ENCODE peak calls at places on chromosomes 6 and 20, in nine cellular contexts. N is T-helper 2 cell treated with Interferon-gamma antibody and Interleukin-4, amounts not matched to agents 5 μg/mL and 100 μg/mL, for 36 hours; C is stimulated activated CD4-positive, alpha-beta T cell treated with anti-CD3 and anti-CD28 coated beads, Interleukin-2, amount 100 ng/mL, for 4 hours; R is HT1080; Z is GM06990; O is neuronal stem cell; Y is mucosa of gallbladder; Q is stimulated activated naive B cell treated with anti-CD40 and anti-IgM and Interleukin-4, amounts not matched to agents 10 μg/mL and 1 μg/mL and 100 μg/mL, for 72 hours; K is hypothalamus. S is an unnamed sample.

GRCh38 chr6:4253604-4254211 is 118.3 kb upstream of the ECI2 start:
- DNase-seq in N (no peak), C (no peak), R (peak), Z (no peak), O (no peak), Y (peak), Q (no peak), K (peak), S (no peak)

GRCh38 chr6:36028887-36029324 is 1.3 kb downstream of the MAPK14 start:
- DNase-seq in N (peak), C (peak), R (peak), Z (peak), O (peak), Y (peak), Q (peak), K (peak), S (peak)

GRCh38 chr20:62795023-62795761 is 1.1 kb upstream of the MRGBP start:
- DNase-seq in N (peak), C (peak), R (peak), Z (peak), O (peak), Y (no peak), Q (peak), K (peak), S (peak)

GRCh38 chr20:43949741-43950618 is 35.3 kb downstream of the TOX2 start:
- DNase-seq in N (peak), C (peak), R (peak), Z (peak), O (no peak), Y (peak), Q (no peak), K (no peak), S (peak)

GRCh38 chr20:18790787-18791186 is 22.8 kb upstream of the SCP2D1 start:
- DNase-seq in N (no peak), C (no peak), R (no peak), Z (no peak), O (no peak), Y (no peak), Q (no peak), K (no peak), S (no peak)

GRCh38 chr6:112475083-112475482 is 128.0 kb downstream of the RFPL4B start:
- DNase-seq in N (no peak), C (no peak), R (peak), Z (no peak), O (no peak), Y (no peak), Q (no peak), K (no peak), S (no peak)

GRCh38 chr20:11544029-11544678 is 373.5 kb upstream of the BTBD3 start:
- DNase-seq in N (no peak), C (no peak), R (peak), Z (no peak), O (peak), Y (peak), Q (no peak), K (no peak), S (no peak)

GRCh38 chr20:58706975-58707681 is 14.5 kb downstream of the NPEPL1 start:
- DNase-seq in N (no peak), C (no peak), R (no peak), Z (no peak), O (no peak), Y (peak), Q (no peak), K (no peak), S (no peak)

GRCh38 chr20:41126719-41127118 is 10.6 kb upstream of the PLCG1 start:
- DNase-seq in N (no peak), C (no peak), R (no peak), Z (no peak), O (no peak), Y (no peak), Q (no peak), K (no peak), S (no peak)

GRCh38 chr6:5179917-5180316 is 80.8 kb downstream of the LYRM4 start:
- DNase-seq in N (no peak), C (no peak), R (no peak), Z (no peak), O (no peak), Y (no peak), Q (no peak), K (no peak), S (no peak)

GRCh38 chr6:25354078-25354940 is 75.1 kb downstream of the CARMIL1 start:
- DNase-seq in N (no peak), C (no peak), R (no peak), Z (no peak), O (no peak), Y (no peak), Q (no peak), K (no peak), S (no peak)

GRCh38 chr20:23637282-23638221 is at the start of gene CST3:
- DNase-seq in N (no peak), C (no peak), R (peak), Z (peak), O (peak), Y (peak), Q (no peak), K (peak), S (no peak)

GRCh38 chr20:61771805-61772350 is 293.8 kb downstream of the TAF4 start:
- DNase-seq in N (no peak), C (no peak), R (no peak), Z (no peak), O (no peak), Y (no peak), Q (no peak), K (no peak), S (no peak)

GRCh38 chr20:33291830-33292355 is 8.9 kb downstream of the BPIFB1 start:
- DNase-seq in N (peak), C (peak), R (no peak), Z (no peak), O (peak), Y (peak), Q (peak), K (peak), S (peak)

GRCh38 chr20:40192083-40192482 is 497.0 kb downstream of the MAFB start:
- DNase-seq in N (no peak), C (no peak), R (peak), Z (no peak), O (no peak), Y (no peak), Q (no peak), K (no peak), S (no peak)

GRCh38 chr6:27091661-27092315 is 155.7 kb upstream of the PRSS16 start:
- DNase-seq in N (peak), C (no peak), R (peak), Z (peak), O (peak), Y (no peak), Q (peak), K (no peak), S (no peak)

GRCh38 chr6:53647437-53648094 is 18.0 kb downstream of the KLHL31 start:
- DNase-seq in N (peak), C (peak), R (peak), Z (no peak), O (no peak), Y (no peak), Q (peak), K (no peak), S (peak)

GRCh38 chr20:3553663-3554062 is 82.8 kb downstream of the ATRN start:
- DNase-seq in N (no peak), C (no peak), R (no peak), Z (no peak), O (no peak), Y (no peak), Q (no peak), K (no peak), S (no peak)

GRCh38 chr6:47027315-47027714 is 14.8 kb downstream of the ADGRF1 start:
- DNase-seq in N (no peak), C (no peak), R (no peak), Z (no peak), O (no peak), Y (no peak), Q (no peak), K (no peak), S (no peak)

GRCh38 chr6:7479801-7480266 is 61.6 kb upstream of the DSP start:
- DNase-seq in N (no peak), C (no peak), R (peak), Z (no peak), O (no peak), Y (peak), Q (no peak), K (no peak), S (no peak)

GRCh38 chr6:158752613-158753012 is 66.6 kb downstream of the EZR start:
- DNase-seq in N (no peak), C (no peak), R (no peak), Z (no peak), O (no peak), Y (no peak), Q (no peak), K (peak), S (no peak)

GRCh38 chr6:97978855-97979271 is 695.8 kb upstream of the MMS22L start:
- DNase-seq in N (no peak), C (no peak), R (no peak), Z (peak), O (no peak), Y (no peak), Q (no peak), K (no peak), S (no peak)

GRCh38 chr6:83592770-83593394 is 80.5 kb downstream of the PRSS35 start:
- DNase-seq in N (no peak), C (no peak), R (peak), Z (no peak), O (no peak), Y (no peak), Q (no peak), K (no peak), S (no peak)

GRCh38 chr6:2081155-2082138 is 164.0 kb downstream of the GMDS start:
- DNase-seq in N (peak), C (no peak), R (no peak), Z (peak), O (no peak), Y (no peak), Q (no peak), K (no peak), S (no peak)

GRCh38 chr6:109869398-109870165 is 108.5 kb upstream of the GPR6 start:
- DNase-seq in N (no peak), C (no peak), R (peak), Z (no peak), O (no peak), Y (no peak), Q (no peak), K (peak), S (no peak)

GRCh38 chr6:148082044-148082443 is 260.6 kb upstream of the SASH1 start:
- DNase-seq in N (no peak), C (no peak), R (no peak), Z (no peak), O (no peak), Y (no peak), Q (no peak), K (no peak), S (no peak)

GRCh38 chr6:29964553-29964903 is 22.2 kb downstream of the HLA-A start:
- DNase-seq in N (no peak), C (no peak), R (no peak), Z (no peak), O (no peak), Y (no peak), Q (no peak), K (no peak), S (no peak)

GRCh38 chr6:150036081-150036480 is 10.7 kb upstream of the RAET1L start:
- DNase-seq in N (no peak), C (no peak), R (no peak), Z (no peak), O (no peak), Y (no peak), Q (no peak), K (no peak), S (no peak)

GRCh38 chr6:85418059-85418458 is 31.8 kb upstream of the NT5E start:
- DNase-seq in N (no peak), C (no peak), R (peak), Z (no peak), O (no peak), Y (no peak), Q (no peak), K (no peak), S (no peak)

GRCh38 chr6:126113261-126113660 is 126.9 kb downstream of the TRMT11 start:
- DNase-seq in N (no peak), C (no peak), R (no peak), Z (no peak), O (no peak), Y (no peak), Q (no peak), K (no peak), S (no peak)

GRCh38 chr6:73062121-73062520 is 163.2 kb downstream of the KHDC1L start:
- DNase-seq in N (no peak), C (no peak), R (no peak), Z (no peak), O (no peak), Y (no peak), Q (no peak), K (no peak), S (no peak)

GRCh38 chr6:56659721-56660373 is 17.2 kb upstream of the DST start:
- DNase-seq in N (no peak), C (no peak), R (no peak), Z (peak), O (no peak), Y (no peak), Q (no peak), K (no peak), S (no peak)

GRCh38 chr6:1832844-1833787 is 223.4 kb downstream of the FOXC1 start:
- DNase-seq in N (no peak), C (no peak), R (no peak), Z (no peak), O (no peak), Y (peak), Q (no peak), K (no peak), S (no peak)

GRCh38 chr20:49539481-49540231 is 28.3 kb downstream of the PTGIS start:
- DNase-seq in N (no peak), C (no peak), R (no peak), Z (no peak), O (no peak), Y (no peak), Q (no peak), K (no peak), S (no peak)

GRCh38 chr20:5118220-5119142 is 1.3 kb downstream of the PCNA start:
- DNase-seq in N (peak), C (no peak), R (no peak), Z (no peak), O (no peak), Y (no peak), Q (no peak), K (no peak), S (no peak)

GRCh38 chr20:45450097-45450818 is 19.3 kb upstream of the WFDC2 start:
- DNase-seq in N (no peak), C (no peak), R (peak), Z (no peak), O (no peak), Y (no peak), Q (no peak), K (no peak), S (no peak)

S was measured in natural killer cell.